ENCODE peak calls at places on chromosomes 12 and 14, in four cellular contexts. M is left ventricle myocardium inferior, D is fibroblast of the aortic adventitia, U is A549. Q is an unnamed sample.
A peak's percentile ranks its signal among the peaks of the same experiment; 100 is the strongest.

GRCh38 chr12:107450541-107450940 is 235.1 kb upstream of the PWP1 start:
- DNase-seq in M (no peak), D (no peak), U (no peak), Q (no peak)

GRCh38 chr12:94074970-94075695 is 73.2 kb upstream of the PLXNC1 start:
- DNase-seq in M (peak; percentile 76), D (peak; percentile 96), U (peak; percentile 64), Q (peak; percentile 95)

GRCh38 chr14:57389646-57390036 is 745 bp upstream of the NAA30 start:
- DNase-seq in M (no peak), D (no peak), U (no peak), Q (no peak)

GRCh38 chr14:105080161-105080560 is 14.9 kb upstream of the GPR132 start:
- DNase-seq in M (no peak), D (no peak), U (no peak), Q (no peak)

GRCh38 chr14:41609704-41610183 is 3.1 kb downstream of the LRFN5 start:
- DNase-seq in M (peak; percentile 38), D (peak; percentile 60), U (no peak), Q (peak; percentile 59)

GRCh38 chr12:12191008-12191407 is 75.8 kb downstream of the LRP6 start:
- DNase-seq in M (no peak), D (no peak), U (no peak), Q (no peak)

GRCh38 chr14:60565211-60565610 is 56.3 kb downstream of the SIX6 start:
- DNase-seq in M (no peak), D (peak; percentile 97), U (no peak), Q (peak; percentile 88)

GRCh38 chr12:97309921-97310320 is 152.7 kb upstream of the RMST start:
- DNase-seq in M (no peak), D (no peak), U (no peak), Q (no peak)

GRCh38 chr14:100158566-100159106 is 809 bp downstream of the DEGS2 start:
- DNase-seq in M (no peak), D (no peak), U (no peak), Q (no peak)

GRCh38 chr12:49965836-49966235 is 4.2 kb downstream of the AQP5 start:
- DNase-seq in M (no peak), D (no peak), U (no peak), Q (no peak)

GRCh38 chr14:37091651-37092050 is 80.8 kb downstream of the SLC25A21 start:
- DNase-seq in M (no peak), D (no peak), U (no peak), Q (peak; percentile 46)

GRCh38 chr12:128138125-128138524 is 128.8 kb upstream of the TMEM132C start:
- DNase-seq in M (no peak), D (no peak), U (no peak), Q (no peak)

GRCh38 chr14:69154779-69155178 is 1.9 kb upstream of the DCAF5 start:
- DNase-seq in M (no peak), D (peak; percentile 50), U (peak; percentile 65), Q (peak; percentile 57)

GRCh38 chr12:120283318-120283717 is 8.4 kb downstream of the RNU4-2 start:
- DNase-seq in M (no peak), D (peak; percentile 32), U (no peak), Q (no peak)

GRCh38 chr14:94867209-94867608 is 97.3 kb upstream of the GSC start:
- DNase-seq in M (no peak), D (no peak), U (no peak), Q (no peak)

GRCh38 chr14:77859934-77860570 is 60.1 kb downstream of the ADCK1 start:
- DNase-seq in M (no peak), D (no peak), U (no peak), Q (no peak)

GRCh38 chr12:56958422-56958821 is 1.0 kb upstream of the RDH16 start:
- DNase-seq in M (no peak), D (no peak), U (no peak), Q (no peak)

GRCh38 chr12:76266797-76267196 is 81.4 kb downstream of the BBS10 start:
- DNase-seq in M (peak; percentile 48), D (peak; percentile 67), U (no peak), Q (peak; percentile 87)

GRCh38 chr14:98889107-98889835 is 382.7 kb downstream of the BCL11B start:
- DNase-seq in M (no peak), D (no peak), U (no peak), Q (no peak)

GRCh38 chr12:56775638-56776037 is 12.5 kb downstream of the HSD17B6 start:
- DNase-seq in M (no peak), D (no peak), U (no peak), Q (no peak)

GRCh38 chr14:59229653-59230406 is 41.4 kb downstream of the DAAM1 start:
- DNase-seq in M (no peak), D (no peak), U (no peak), Q (no peak)

GRCh38 chr12:81627336-81628189 is 131.6 kb downstream of the PPFIA2 start:
- DNase-seq in M (no peak), D (peak; percentile 66), U (peak; percentile 13), Q (peak; percentile 79)
- TF ChIP-seq CTCF in M (peak; percentile 67), D (peak; percentile 61), U (peak; percentile 70), Q (peak; percentile 67)

GRCh38 chr12:6335451-6336078 is 6.3 kb downstream of the TNFRSF1A start:
- DNase-seq in M (peak; percentile 72), D (peak; percentile 83), U (peak; percentile 86), Q (peak; percentile 90)

GRCh38 chr12:6336079-6336858 is 5.6 kb downstream of the TNFRSF1A start:
- DNase-seq in M (peak; percentile 93), D (peak; percentile 100), U (peak; percentile 99), Q (peak; percentile 99)

GRCh38 chr12:6338955-6339761 is 2.7 kb downstream of the TNFRSF1A start:
- DNase-seq in M (no peak), D (no peak), U (no peak), Q (no peak)

GRCh38 chr12:6337958-6338406 is 3.9 kb downstream of the TNFRSF1A start:
- DNase-seq in M (no peak), D (peak; percentile 52), U (no peak), Q (peak; percentile 55)

GRCh38 chr12:6336859-6337744 is 4.8 kb downstream of the TNFRSF1A start:
- DNase-seq in M (no peak), D (no peak), U (no peak), Q (no peak)
- H3K4me3 ChIP-seq in M (peak overlapping the region; percentile 90), D (peak overlapping the region; percentile 100), U (peak overlapping the region; percentile 91), Q (peak overlapping the region; percentile 99)

DNA sequence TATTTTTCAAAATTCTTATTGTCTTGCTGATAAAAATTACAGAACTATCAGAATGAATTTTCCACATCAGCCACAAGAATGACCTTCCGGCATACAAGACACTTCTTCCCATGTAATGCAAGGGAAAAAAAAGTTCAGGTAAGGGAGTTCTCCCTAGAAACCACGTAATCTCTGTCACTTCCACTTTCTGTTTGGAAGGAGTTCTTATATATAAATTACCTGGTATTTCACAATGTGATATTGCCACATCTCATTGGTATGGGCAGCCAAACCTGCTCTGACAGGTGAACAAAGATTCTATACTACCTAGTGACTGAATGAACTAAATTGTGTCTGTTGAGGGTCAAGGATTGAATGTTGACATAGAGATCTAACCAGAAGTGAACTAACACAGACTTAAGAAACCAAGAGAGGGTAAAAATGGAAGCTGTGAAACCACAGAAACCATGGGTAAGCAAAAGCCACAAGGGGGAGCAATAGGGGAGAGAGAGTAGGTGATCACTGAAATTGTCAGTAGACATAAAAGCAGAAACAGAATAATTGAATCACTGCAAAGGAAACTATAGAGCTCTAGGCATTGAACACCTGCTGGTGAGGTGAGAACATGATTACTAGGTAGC is 161.3 kb downstream of the RPL10L start:
- DNase-seq in M (no peak), D (no peak), U (no peak), Q (peak; percentile 22)
- TF ChIP-seq CTCF in M (no peak), D (no peak), U (no peak), Q (peak; percentile 48)

GRCh38 chr12:93009533-93009932 is 80.4 kb upstream of the EEA1 start:
- DNase-seq in M (no peak), D (no peak), U (no peak), Q (no peak)

GRCh38 chr12:93007539-93007938 is 78.4 kb upstream of the EEA1 start:
- DNase-seq in M (no peak), D (no peak), U (no peak), Q (no peak)

GRCh38 chr12:93005928-93006654 is 77.0 kb upstream of the EEA1 start:
- DNase-seq in M (no peak), D (no peak), U (no peak), Q (no peak)

GRCh38 chr12:93008044-93008778 is 79.1 kb upstream of the EEA1 start:
- DNase-seq in M (no peak), D (no peak), U (no peak), Q (no peak)

DNA sequence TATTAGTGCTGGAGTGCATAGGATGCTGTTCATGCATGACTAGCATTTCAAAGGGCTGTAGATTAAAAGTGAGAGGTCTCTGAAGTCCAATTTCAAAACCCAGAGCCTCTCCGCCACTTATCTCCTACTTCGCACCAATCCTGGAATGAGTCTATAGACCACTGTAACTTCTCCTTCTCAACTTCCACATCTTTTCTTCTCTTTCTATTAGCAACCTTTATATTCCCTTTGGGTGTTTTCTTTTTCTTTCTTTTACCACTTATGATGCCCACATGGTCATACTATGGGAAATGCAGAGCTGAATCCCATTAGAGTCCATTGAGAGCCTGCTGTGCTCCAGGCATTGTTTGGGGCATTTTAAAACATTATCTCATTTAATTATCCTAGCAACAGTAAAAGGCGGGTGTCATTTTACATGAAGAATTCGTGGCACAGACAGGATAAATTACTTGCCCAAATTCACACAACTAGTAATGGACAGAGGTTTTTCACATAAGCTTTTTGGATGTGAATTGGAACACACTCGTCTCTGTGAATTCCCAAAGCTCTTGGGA is 77.6 kb upstream of the EEA1 start:
- DNase-seq in M (no peak), D (no peak), U (no peak), Q (no peak)
- H3K4me3 ChIP-seq in M (no peak overlapping the region), D (no peak overlapping the region), U (no peak overlapping the region), Q (no peak overlapping the region)

DNA sequence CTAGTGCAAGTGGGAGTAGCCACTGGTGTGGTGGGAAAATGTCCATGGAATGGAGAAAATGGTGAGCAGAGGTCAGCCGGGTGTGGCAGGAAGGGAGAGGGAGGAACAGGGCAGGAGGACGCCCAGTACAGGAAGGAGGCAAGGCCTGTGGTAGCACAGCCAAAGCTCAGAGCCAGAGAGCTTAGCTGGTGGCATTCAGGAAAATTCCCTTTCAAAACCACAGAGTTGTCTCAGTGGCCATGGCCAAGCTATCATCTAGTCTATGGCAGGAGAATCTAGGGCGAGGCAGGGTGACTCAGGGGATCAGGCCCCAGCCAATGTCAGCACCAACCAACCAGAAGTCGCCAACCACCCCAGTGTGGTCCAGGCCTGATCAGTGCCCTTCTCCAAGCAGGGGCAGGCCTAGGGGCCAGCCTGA is 67.7 kb upstream of the DDX11 start:
- DNase-seq in M (no peak), D (peak; percentile 27), U (peak; percentile 48), Q (peak; percentile 13)
- TF ChIP-seq CTCF in M (no peak), D (no peak), U (no peak), Q (no peak)

DNA sequence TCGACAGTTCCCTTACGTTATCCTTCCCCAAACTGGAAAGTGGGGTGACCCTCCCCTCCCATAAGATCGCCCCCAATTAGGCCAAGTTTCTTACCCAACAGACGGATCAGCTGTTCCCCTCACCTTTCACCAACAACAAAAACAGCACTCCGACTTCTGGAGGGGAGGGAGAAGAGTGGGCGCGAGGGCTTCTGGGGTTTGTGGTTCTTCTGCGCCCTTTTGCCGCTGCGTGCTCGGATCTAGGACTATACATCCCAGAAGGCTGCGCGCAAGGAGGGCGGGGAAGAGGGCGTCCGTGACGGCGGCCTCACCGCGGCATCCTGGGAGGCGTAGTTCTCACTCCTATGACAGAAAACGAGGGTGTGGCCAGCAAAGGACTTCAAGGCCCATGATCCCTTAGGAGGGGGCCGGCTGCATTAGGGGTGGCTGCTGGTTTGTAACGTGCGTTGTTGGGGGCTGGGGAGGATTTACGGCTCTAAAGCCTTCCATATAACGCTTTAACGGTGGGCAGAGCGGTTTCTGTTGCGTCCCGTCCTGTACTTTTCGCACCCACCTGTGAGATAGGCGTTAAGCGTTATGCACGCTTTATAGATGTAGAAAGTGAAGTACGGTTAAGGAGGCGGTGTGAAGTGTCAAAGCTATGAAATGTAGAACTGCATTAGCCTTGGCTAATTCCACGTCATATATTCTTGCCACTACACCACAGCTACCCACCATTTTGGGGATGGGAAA is at the start of gene CALCOCO1:
- DNase-seq in M (peak; percentile 98), D (peak; percentile 97), U (peak; percentile 99), Q (peak; percentile 99)
- H3K4me3 ChIP-seq in M (peak within 1 kb of the TSS; percentile 84), D (peak within 1 kb of the TSS; percentile 97), U (peak within 1 kb of the TSS; percentile 64), Q (peak within 1 kb of the TSS; percentile 91)

Q was measured in choroid plexus epithelial cell.